ENCODE peak calls at places on chromosomes 4 and X, in ten cellular contexts. K, J, U, R, C, P, X, I, W and S are unnamed samples. For H3K4me1, the result is how much of the 10 kb centered on the place peaks cover.

GRCh38 chr4:22720091-22720490 is 27.4 kb downstream of the GBA3 start:
- DNase-seq in K (no peak), J (no peak), U (no peak), R (no peak), C (no peak), P (no peak), X (peak), I (no peak), W (no peak), S (no peak)

GRCh38 chrX:118373538-118373937 is 27.6 kb downstream of the WDR44 start:
- DNase-seq in K (no peak), J (no peak), U (no peak), R (no peak), C (no peak), P (no peak), X (no peak), I (no peak), W (no peak), S (no peak)

GRCh38 chr4:159607824-159608223 is 504.9 kb downstream of the RAPGEF2 start:
- DNase-seq in K (no peak), J (peak), U (no peak), R (no peak), C (no peak), P (no peak), X (no peak), I (peak), W (no peak), S (no peak)

GRCh38 chr4:104747635-104748034 is 252.9 kb upstream of the CXXC4 start:
- DNase-seq in K (no peak), J (no peak), U (no peak), R (peak), C (no peak), P (no peak), X (no peak), I (no peak), W (no peak), S (no peak)

GRCh38 chrX:149950681-149951080 is 12.4 kb upstream of the EOLA2 start:
- DNase-seq in K (no peak), J (no peak), U (no peak), R (no peak), C (no peak), P (no peak), X (peak), I (peak), W (peak), S (no peak)

GRCh38 chr4:116880625-116881024 is 204.8 kb downstream of the TRAM1L1 start:
- DNase-seq in K (no peak), J (no peak), U (no peak), R (no peak), C (no peak), P (no peak), X (no peak), I (no peak), W (no peak), S (no peak)

GRCh38 chr4:23894021-23894420 is 4.2 kb upstream of the PPARGC1A start:
- DNase-seq in K (no peak), J (no peak), U (no peak), R (no peak), C (no peak), P (no peak), X (no peak), I (no peak), W (no peak), S (no peak)

GRCh38 chr4:101762544-101762943 is 28.0 kb upstream of the BANK1 start:
- DNase-seq in K (no peak), J (no peak), U (no peak), R (no peak), C (no peak), P (no peak), X (no peak), I (no peak), W (no peak), S (no peak)

GRCh38 chrX:22060952-22061351 is 28.8 kb downstream of the PHEX start:
- DNase-seq in K (no peak), J (no peak), U (no peak), R (no peak), C (no peak), P (no peak), X (no peak), I (peak), W (no peak), S (no peak)
- H3K4me1 ChIP-seq in K (under half), J (under half), U (under half), R (under half), C (under half), P (under half), X (under half), I (under half), W (under half), S (under half)

GRCh38 chr4:108166038-108166437 is 2.7 kb downstream of the LEF1 start:
- DNase-seq in K (peak), J (no peak), U (no peak), R (peak), C (no peak), P (peak), X (no peak), I (no peak), W (no peak), S (no peak)
- H3K4me3 ChIP-seq in K (peak), J (no peak), U (peak), R (no peak), C (no peak), P (peak), X (no peak), I (peak), W (no peak), S (no peak)

GRCh38 chrX:130095249-130095648 is 15.0 kb downstream of the ELF4 start:
- DNase-seq in K (no peak), J (no peak), U (no peak), R (no peak), C (no peak), P (no peak), X (no peak), I (no peak), W (no peak), S (no peak)

GRCh38 chrX:130094712-130095111 is 15.6 kb downstream of the ELF4 start:
- DNase-seq in K (peak), J (no peak), U (no peak), R (no peak), C (no peak), P (no peak), X (no peak), I (no peak), W (no peak), S (no peak)

GRCh38 chrX:130093271-130093670 is 17.0 kb downstream of the ELF4 start:
- DNase-seq in K (no peak), J (no peak), U (no peak), R (no peak), C (no peak), P (no peak), X (no peak), I (no peak), W (no peak), S (no peak)

GRCh38 chrX:130086414-130087207 is 23.7 kb downstream of the ELF4 start:
- DNase-seq in K (peak), J (no peak), U (no peak), R (no peak), C (no peak), P (peak), X (no peak), I (no peak), W (no peak), S (no peak)

DNA sequence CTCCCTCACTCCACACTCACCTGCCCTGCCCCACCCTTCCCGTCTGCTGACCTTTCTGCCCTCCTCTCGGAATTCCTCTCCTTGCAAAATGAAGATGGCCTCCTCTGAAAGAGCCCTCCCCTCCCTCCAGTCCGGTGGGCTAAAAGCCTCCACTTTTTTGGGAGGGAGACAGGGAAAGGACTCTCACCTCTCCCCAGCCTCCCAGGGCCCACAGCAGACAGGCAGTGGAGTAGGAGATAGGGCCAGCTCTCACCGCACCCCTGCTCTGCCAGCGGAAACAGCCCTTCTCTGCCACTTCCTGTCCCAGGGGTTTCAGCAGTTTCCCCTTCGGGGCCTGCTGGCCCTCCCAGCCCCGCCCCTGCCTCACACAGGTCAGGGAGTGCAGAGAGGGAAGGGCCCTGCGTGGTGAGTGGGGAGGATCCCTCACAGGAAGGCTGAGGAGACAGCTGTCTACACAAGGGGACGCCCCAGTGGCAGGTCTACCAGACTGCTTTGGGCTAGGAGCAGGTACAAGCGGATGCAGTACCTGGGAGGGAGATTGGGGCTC is 18.2 kb downstream of the ELF4 start:
- DNase-seq in K (peak), J (no peak), U (peak), R (no peak), C (no peak), P (peak), X (no peak), I (no peak), W (no peak), S (no peak)
- H3K4me1 ChIP-seq in K (half or more), J (under half), U (under half), R (under half), C (under half), P (half or more), X (under half), I (under half), W (under half), S (under half)

GRCh38 chrX:47194388-47194787 is 759 bp downstream of the UBA1 start:
- DNase-seq in K (no peak), J (no peak), U (no peak), R (no peak), C (no peak), P (no peak), X (no peak), I (no peak), W (no peak), S (no peak)

GRCh38 chrX:47193475-47194241 is at the start of gene UBA1:
- DNase-seq in K (peak), J (peak), U (peak), R (peak), C (peak), P (peak), X (peak), I (peak), W (peak), S (peak)

GRCh38 chrX:47198026-47198686 is 4.5 kb downstream of the UBA1 start:
- DNase-seq in K (no peak), J (no peak), U (no peak), R (no peak), C (no peak), P (no peak), X (peak), I (peak), W (no peak), S (no peak)

GRCh38 chrX:47197526-47197925 is 3.9 kb downstream of the UBA1 start:
- DNase-seq in K (no peak), J (no peak), U (no peak), R (peak), C (no peak), P (no peak), X (no peak), I (no peak), W (no peak), S (no peak)

GRCh38 chrX:47196098-47196497 is 2.5 kb downstream of the UBA1 start:
- DNase-seq in K (no peak), J (no peak), U (no peak), R (no peak), C (no peak), P (no peak), X (no peak), I (no peak), W (no peak), S (no peak)
- H3K4me3 ChIP-seq in K (no peak), J (no peak), U (peak), R (no peak), C (no peak), P (peak), X (no peak), I (peak), W (no peak), S (no peak)

GRCh38 chrX:40105016-40105790 is 7.4 kb upstream of the BCOR start:
- DNase-seq in K (peak), J (no peak), U (peak), R (peak), C (no peak), P (no peak), X (no peak), I (peak), W (peak), S (no peak)

GRCh38 chrX:40102393-40103381 is 4.9 kb upstream of the BCOR start:
- DNase-seq in K (no peak), J (no peak), U (peak), R (no peak), C (no peak), P (no peak), X (no peak), I (no peak), W (no peak), S (no peak)

GRCh38 chrX:40103565-40104323 is 6.0 kb upstream of the BCOR start:
- DNase-seq in K (no peak), J (no peak), U (no peak), R (no peak), C (no peak), P (no peak), X (no peak), I (no peak), W (no peak), S (no peak)

GRCh38 chrX:40105791-40106676 is 8.3 kb upstream of the BCOR start:
- DNase-seq in K (peak), J (no peak), U (peak), R (peak), C (no peak), P (peak), X (no peak), I (peak), W (peak), S (no peak)

DNA sequence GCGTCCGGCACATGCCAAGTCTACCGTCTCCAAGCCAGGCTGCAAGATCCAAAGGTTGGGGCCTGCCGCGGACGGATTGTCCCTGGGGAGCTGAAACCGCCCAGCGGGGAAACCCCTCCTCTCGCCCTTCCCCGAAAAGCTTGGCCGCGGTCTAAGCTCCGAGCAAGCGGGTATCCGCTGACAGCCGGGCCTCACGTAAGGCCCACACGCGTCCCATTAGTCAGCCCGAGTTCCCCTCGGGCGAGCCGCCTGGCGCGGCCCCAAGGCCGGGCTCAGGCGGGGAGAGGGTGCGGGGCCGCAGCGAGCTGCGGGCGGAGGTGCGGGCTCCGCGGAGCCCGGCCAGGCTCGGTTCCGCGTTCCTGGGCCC is 6.9 kb upstream of the BCOR start:
- DNase-seq in K (no peak), J (no peak), U (peak), R (peak), C (no peak), P (no peak), X (peak), I (peak), W (peak), S (no peak)
- H3K4me1 ChIP-seq in K (under half), J (under half), U (under half), R (under half), C (under half), P (under half), X (under half), I (half or more), W (under half), S (under half)

GRCh38 chrX:17861496-17862011 is 456 bp upstream of the RAI2 start:
- DNase-seq in K (no peak), J (no peak), U (no peak), R (no peak), C (no peak), P (no peak), X (no peak), I (no peak), W (no peak), S (no peak)
- H3K4me3 ChIP-seq in K (no peak), J (peak), U (peak), R (no peak), C (peak), P (no peak), X (no peak), I (peak), W (no peak), S (no peak)

GRCh38 chr4:57104706-57105560 is 5.3 kb downstream of the IGFBP7 start:
- DNase-seq in K (no peak), J (no peak), U (no peak), R (no peak), C (no peak), P (no peak), X (peak), I (peak), W (no peak), S (no peak)
- H3K4me1 ChIP-seq in K (under half), J (under half), U (under half), R (under half), C (under half), P (under half), X (under half), I (under half), W (under half), S (half or more)